ENCODE peak calls at places on chromosomes 3 and 15, in four cellular contexts. One of them, this sample, is unnamed.
A peak's percentile ranks its signal among the peaks of the same experiment; 100 is the strongest.

GRCh38 chr15:71199384-71200351 is 84.4 kb downstream of the THSD4 start:
- DNase-seq in K562: no peak
- DNase-seq in HepG2: no peak
- DNase-seq in neural progenitor cell: no peak
- DNase-seq in this sample: no peak

GRCh38 chr15:82856397-82857170 is 47.2 kb downstream of the WHAMM start:
- DNase-seq in K562: no peak
- DNase-seq in HepG2: peak; percentile 96
- DNase-seq in neural progenitor cell: peak; percentile 28
- DNase-seq in this sample: no peak

GRCh38 chr15:62301993-62302665 is 137.0 kb upstream of the C2CD4B start:
- DNase-seq in K562: no peak
- DNase-seq in HepG2: no peak
- DNase-seq in neural progenitor cell: no peak
- DNase-seq in this sample: no peak

GRCh38 chr15:29638781-29639180 is 183.5 kb downstream of the TJP1 start:
- DNase-seq in K562: no peak
- DNase-seq in HepG2: peak; percentile 24
- DNase-seq in neural progenitor cell: no peak
- DNase-seq in this sample: no peak

GRCh38 chr3:159897331-159898075 is 91.1 kb upstream of the IL12A start:
- DNase-seq in K562: no peak
- DNase-seq in HepG2: no peak
- DNase-seq in neural progenitor cell: no peak
- DNase-seq in this sample: no peak

GRCh38 chr3:43394071-43394501 is 107.7 kb downstream of the SNRK start:
- DNase-seq in K562: no peak
- DNase-seq in HepG2: no peak
- DNase-seq in neural progenitor cell: no peak
- DNase-seq in this sample: no peak

GRCh38 chr3:81761904-81762565 is 590 bp upstream of the GBE1 start:
- DNase-seq in K562: no peak
- DNase-seq in HepG2: no peak
- DNase-seq in neural progenitor cell: no peak
- DNase-seq in this sample: no peak

GRCh38 chr3:22795917-22796316 is 407.2 kb upstream of the UBE2E2 start:
- DNase-seq in K562: no peak
- DNase-seq in HepG2: no peak
- DNase-seq in neural progenitor cell: no peak
- DNase-seq in this sample: no peak

GRCh38 chr3:63872135-63872924 is 8.7 kb downstream of the ATXN7 start:
- DNase-seq in K562: no peak
- DNase-seq in HepG2: no peak
- DNase-seq in neural progenitor cell: no peak
- DNase-seq in this sample: no peak

GRCh38 chr3:14221902-14222301 is 43.3 kb downstream of the LSM3 start:
- DNase-seq in K562: no peak
- DNase-seq in HepG2: no peak
- DNase-seq in neural progenitor cell: no peak
- DNase-seq in this sample: no peak

GRCh38 chr3:177523072-177523675 is 325.9 kb upstream of the TBL1XR1 start:
- DNase-seq in K562: no peak
- DNase-seq in HepG2: no peak
- DNase-seq in neural progenitor cell: no peak
- DNase-seq in this sample: no peak

GRCh38 chr3:156665296-156665695 is 9.1 kb upstream of the TIPARP start:
- DNase-seq in K562: no peak
- DNase-seq in HepG2: no peak
- DNase-seq in neural progenitor cell: no peak
- DNase-seq in this sample: no peak

GRCh38 chr15:47196057-47196456 is 521.2 kb upstream of the SEMA6D start:
- DNase-seq in K562: peak; percentile 15
- DNase-seq in HepG2: peak; percentile 48
- DNase-seq in neural progenitor cell: peak; percentile 93
- DNase-seq in this sample: peak; percentile 51

GRCh38 chr3:134082582-134082981 is 52.9 kb upstream of the SLCO2A1 start:
- DNase-seq in K562: no peak
- DNase-seq in HepG2: no peak
- DNase-seq in neural progenitor cell: no peak
- DNase-seq in this sample: no peak

GRCh38 chr3:9793161-9793781 is 389 bp downstream of the ARPC4 start:
- DNase-seq in K562: peak; percentile 93
- DNase-seq in HepG2: peak; percentile 28
- DNase-seq in neural progenitor cell: peak; percentile 37
- DNase-seq in this sample: no peak

DNA sequence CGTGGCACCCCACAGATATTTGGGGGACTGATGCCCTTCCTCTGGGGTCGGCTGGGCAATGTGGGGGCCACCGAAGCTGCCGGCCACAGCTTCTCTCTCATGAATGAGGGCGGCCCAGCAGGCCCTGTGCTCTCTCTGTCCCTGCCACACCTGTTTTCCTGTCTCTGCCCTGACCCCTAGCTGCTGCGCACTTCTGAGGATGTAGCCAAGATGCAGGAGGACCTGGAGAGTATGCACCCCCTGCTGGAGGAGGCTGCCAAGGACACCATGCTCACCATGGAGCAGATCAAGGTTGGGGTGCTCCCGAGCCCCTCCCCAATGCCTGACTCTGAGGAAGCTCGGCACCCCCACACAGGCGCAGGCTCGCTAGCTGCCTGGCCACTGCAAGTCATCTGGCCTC is 59.7 kb downstream of the SEMA3G start:
- DNase-seq in K562: peak; percentile 79
- DNase-seq in HepG2: peak; percentile 42
- DNase-seq in neural progenitor cell: peak; percentile 90
- DNase-seq in this sample: peak; percentile 51
- TF ChIP-seq CTCF in K562: peak; percentile 99
- TF ChIP-seq CTCF in HepG2: peak; percentile 64
- TF ChIP-seq CTCF in neural progenitor cell: peak; percentile 85
- TF ChIP-seq CTCF in this sample: peak; percentile 65

GRCh38 chr15:63436872-63437375 is 55.3 kb upstream of the CA12 start:
- DNase-seq in K562: peak; percentile 75
- DNase-seq in HepG2: peak; percentile 70
- DNase-seq in neural progenitor cell: peak; percentile 72
- DNase-seq in this sample: peak; percentile 84
- H3K9ac ChIP-seq in K562: peak overlapping the region; percentile 23
- H3K9ac ChIP-seq in HepG2: no peak overlapping the region
- H3K9ac ChIP-seq in neural progenitor cell: no peak overlapping the region
- H3K9ac ChIP-seq in this sample: peak overlapping the region; percentile 49

GRCh38 chr3:50274371-50275104 is 4.3 kb upstream of the LSMEM2 start:
- DNase-seq in K562: peak; percentile 65
- DNase-seq in HepG2: peak; percentile 60
- DNase-seq in neural progenitor cell: peak; percentile 86
- DNase-seq in this sample: peak; percentile 62
- H3K4me3 ChIP-seq in K562: no peak overlapping the region
- H3K4me3 ChIP-seq in HepG2: no peak overlapping the region
- H3K4me3 ChIP-seq in neural progenitor cell: peak overlapping the region; percentile 48
- H3K4me3 ChIP-seq in this sample: no peak overlapping the region

GRCh38 chr3:126742057-126742456 is 38.0 kb downstream of the CHCHD6 start:
- DNase-seq in K562: no peak
- DNase-seq in HepG2: no peak
- DNase-seq in neural progenitor cell: no peak
- DNase-seq in this sample: no peak

GRCh38 chr3:126733061-126733430 is 29.0 kb downstream of the CHCHD6 start:
- DNase-seq in K562: no peak
- DNase-seq in HepG2: no peak
- DNase-seq in neural progenitor cell: no peak
- DNase-seq in this sample: no peak

GRCh38 chr3:126734324-126734723 is 30.3 kb downstream of the CHCHD6 start:
- DNase-seq in K562: no peak
- DNase-seq in HepG2: peak; percentile 88
- DNase-seq in neural progenitor cell: no peak
- DNase-seq in this sample: no peak

GRCh38 chr3:126732281-126733060 is 28.4 kb downstream of the CHCHD6 start:
- DNase-seq in K562: no peak
- DNase-seq in HepG2: no peak
- DNase-seq in neural progenitor cell: no peak
- DNase-seq in this sample: no peak

DNA sequence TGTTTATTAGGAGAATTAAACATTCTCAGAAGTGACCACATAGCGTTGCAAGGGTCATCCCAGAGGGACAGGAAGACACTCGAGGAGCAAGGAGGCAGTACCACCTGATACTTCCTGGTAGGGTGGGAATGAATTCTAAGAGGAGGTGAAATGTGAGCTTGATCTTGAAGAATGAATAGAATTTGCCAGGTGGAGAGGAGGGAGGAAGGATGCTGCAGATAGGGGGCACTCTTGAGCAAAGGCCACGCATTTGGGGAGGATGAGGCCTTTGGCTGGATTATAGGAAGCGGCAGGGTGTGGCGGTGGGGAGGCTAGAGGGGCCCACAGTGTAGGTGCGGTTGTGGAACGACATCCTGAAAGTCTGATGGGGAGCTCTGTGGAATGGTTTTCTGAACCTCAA is 33.5 kb downstream of the CHCHD6 start:
- DNase-seq in K562: peak; percentile 20
- DNase-seq in HepG2: no peak
- DNase-seq in neural progenitor cell: no peak
- DNase-seq in this sample: no peak
- TF ChIP-seq CTCF in K562: peak; percentile 33
- TF ChIP-seq CTCF in HepG2: peak; percentile 23
- TF ChIP-seq CTCF in neural progenitor cell: peak; percentile 34
- TF ChIP-seq CTCF in this sample: peak; percentile 25

GRCh38 chr15:59294961-59295741 is 77.5 kb downstream of the MYO1E start:
- DNase-seq in K562: no peak
- DNase-seq in HepG2: no peak
- DNase-seq in neural progenitor cell: no peak
- DNase-seq in this sample: no peak

GRCh38 chr15:59294574-59294960 is 78.1 kb downstream of the MYO1E start:
- DNase-seq in K562: no peak
- DNase-seq in HepG2: no peak
- DNase-seq in neural progenitor cell: no peak
- DNase-seq in this sample: no peak

GRCh38 chr15:59290311-59291213 is 82.1 kb downstream of the MYO1E start:
- DNase-seq in K562: no peak
- DNase-seq in HepG2: no peak
- DNase-seq in neural progenitor cell: no peak
- DNase-seq in this sample: no peak

GRCh38 chr15:59291214-59291551 is 81.5 kb downstream of the MYO1E start:
- DNase-seq in K562: no peak
- DNase-seq in HepG2: no peak
- DNase-seq in neural progenitor cell: no peak
- DNase-seq in this sample: no peak

GRCh38 chr15:59292393-59292792 is 80.3 kb downstream of the MYO1E start:
- DNase-seq in K562: no peak
- DNase-seq in HepG2: peak; percentile 72
- DNase-seq in neural progenitor cell: peak; percentile 76
- DNase-seq in this sample: no peak
- H3K9ac ChIP-seq in K562: no peak overlapping the region
- H3K9ac ChIP-seq in HepG2: peak overlapping the region; percentile 18
- H3K9ac ChIP-seq in neural progenitor cell: no peak overlapping the region
- H3K9ac ChIP-seq in this sample: no peak overlapping the region

DNA sequence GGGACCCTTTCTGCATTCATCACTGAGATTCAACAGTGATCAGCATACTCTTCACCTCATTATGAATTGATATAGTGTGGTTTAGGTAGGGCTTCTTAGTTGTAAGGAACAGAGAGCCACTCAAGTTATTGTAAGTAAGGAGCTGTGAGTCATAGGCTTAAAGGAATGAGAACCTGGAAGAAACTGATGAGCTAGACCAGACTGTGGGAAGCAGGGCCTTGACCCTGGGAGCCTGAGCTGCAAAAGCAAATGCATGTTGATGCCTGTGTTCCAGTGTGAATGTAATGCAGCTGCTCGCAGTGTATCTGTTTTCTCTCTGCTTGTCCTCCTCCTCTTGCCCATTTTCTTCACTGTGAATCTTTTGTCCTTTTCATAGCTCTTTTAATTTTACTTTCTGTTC is 13.6 kb downstream of the ZKSCAN7 start:
- DNase-seq in K562: no peak
- DNase-seq in HepG2: no peak
- DNase-seq in neural progenitor cell: no peak
- DNase-seq in this sample: no peak
- H3K4me3 ChIP-seq in K562: no peak overlapping the region
- H3K4me3 ChIP-seq in HepG2: no peak overlapping the region
- H3K4me3 ChIP-seq in neural progenitor cell: no peak overlapping the region
- H3K4me3 ChIP-seq in this sample: no peak overlapping the region

This sample was measured in DND-41.